ENCODE peak calls at places on chromosomes 13 and 19, in seven cellular contexts. One of them, this sample, is unnamed.

GRCh38 chr13:82688400-82688999 is 1193.8 kb downstream of the SLITRK1 start:
- DNase-seq in fibroblast of mammary gland: peak
- DNase-seq in HCEC 1CT: peak
- DNase-seq in stimulated activated CD8-positive, alpha-beta memory T cell treated with anti-CD3 and anti-CD28 coated beads, Interleukin-2, amount 100 ng/mL, for 1 hour: no peak
- DNase-seq in EH: peak
- DNase-seq in T follicular helper cell: no peak
- DNase-seq in activated T-helper 9 cell treated with anti-CD3 and anti-CD28 coated beads, Interleukin-2, amount 50 U/mL, for 16 hours: no peak
- DNase-seq in this sample: peak

GRCh38 chr19:54952591-54953344 is 5.4 kb upstream of the NLRP7 start:
- DNase-seq in HCEC 1CT: no peak
- DNase-seq in stimulated activated CD8-positive, alpha-beta memory T cell treated with anti-CD3 and anti-CD28 coated beads, Interleukin-2, amount 100 ng/mL, for 1 hour: no peak
- DNase-seq in T follicular helper cell: no peak
- DNase-seq in EH: no peak
- DNase-seq in fibroblast of mammary gland: peak
- DNase-seq in activated T-helper 9 cell treated with anti-CD3 and anti-CD28 coated beads, Interleukin-2, amount 50 U/mL, for 16 hours: no peak
- DNase-seq in this sample: no peak

GRCh38 chr19:14089662-14090508 is 666 bp downstream of the SAMD1 start:
- DNase-seq in activated T-helper 9 cell treated with anti-CD3 and anti-CD28 coated beads, Interleukin-2, amount 50 U/mL, for 16 hours: peak
- DNase-seq in stimulated activated CD8-positive, alpha-beta memory T cell treated with anti-CD3 and anti-CD28 coated beads, Interleukin-2, amount 100 ng/mL, for 1 hour: no peak
- DNase-seq in T follicular helper cell: peak
- DNase-seq in HCEC 1CT: peak
- DNase-seq in fibroblast of mammary gland: peak
- DNase-seq in EH: peak
- DNase-seq in this sample: peak

GRCh38 chr19:51389143-51389542 is 1.2 kb downstream of the C19orf84 start:
- DNase-seq in fibroblast of mammary gland: no peak
- DNase-seq in T follicular helper cell: no peak
- DNase-seq in HCEC 1CT: no peak
- DNase-seq in activated T-helper 9 cell treated with anti-CD3 and anti-CD28 coated beads, Interleukin-2, amount 50 U/mL, for 16 hours: no peak
- DNase-seq in EH: no peak
- DNase-seq in stimulated activated CD8-positive, alpha-beta memory T cell treated with anti-CD3 and anti-CD28 coated beads, Interleukin-2, amount 100 ng/mL, for 1 hour: no peak
- DNase-seq in this sample: no peak

GRCh38 chr13:35818577-35819165 is 312.5 kb downstream of the DCLK1 start:
- DNase-seq in EH: peak
- DNase-seq in T follicular helper cell: no peak
- DNase-seq in HCEC 1CT: peak
- DNase-seq in stimulated activated CD8-positive, alpha-beta memory T cell treated with anti-CD3 and anti-CD28 coated beads, Interleukin-2, amount 100 ng/mL, for 1 hour: no peak
- DNase-seq in fibroblast of mammary gland: peak
- DNase-seq in activated T-helper 9 cell treated with anti-CD3 and anti-CD28 coated beads, Interleukin-2, amount 50 U/mL, for 16 hours: no peak
- DNase-seq in this sample: no peak

GRCh38 chr19:57648336-57649003 is 15.5 kb downstream of the ZNF211 start:
- DNase-seq in stimulated activated CD8-positive, alpha-beta memory T cell treated with anti-CD3 and anti-CD28 coated beads, Interleukin-2, amount 100 ng/mL, for 1 hour: no peak
- DNase-seq in EH: no peak
- DNase-seq in HCEC 1CT: no peak
- DNase-seq in fibroblast of mammary gland: no peak
- DNase-seq in T follicular helper cell: no peak
- DNase-seq in activated T-helper 9 cell treated with anti-CD3 and anti-CD28 coated beads, Interleukin-2, amount 50 U/mL, for 16 hours: no peak
- DNase-seq in this sample: no peak

GRCh38 chr19:35253316-35254286 is 4.8 kb downstream of the LSR start:
- DNase-seq in fibroblast of mammary gland: no peak
- DNase-seq in EH: no peak
- DNase-seq in activated T-helper 9 cell treated with anti-CD3 and anti-CD28 coated beads, Interleukin-2, amount 50 U/mL, for 16 hours: no peak
- DNase-seq in T follicular helper cell: no peak
- DNase-seq in HCEC 1CT: no peak
- DNase-seq in stimulated activated CD8-positive, alpha-beta memory T cell treated with anti-CD3 and anti-CD28 coated beads, Interleukin-2, amount 100 ng/mL, for 1 hour: no peak
- DNase-seq in this sample: no peak

GRCh38 chr19:3608079-3608641 is 1.5 kb upstream of the TBXA2R start:
- DNase-seq in EH: no peak
- DNase-seq in fibroblast of mammary gland: no peak
- DNase-seq in T follicular helper cell: no peak
- DNase-seq in HCEC 1CT: no peak
- DNase-seq in stimulated activated CD8-positive, alpha-beta memory T cell treated with anti-CD3 and anti-CD28 coated beads, Interleukin-2, amount 100 ng/mL, for 1 hour: no peak
- DNase-seq in activated T-helper 9 cell treated with anti-CD3 and anti-CD28 coated beads, Interleukin-2, amount 50 U/mL, for 16 hours: no peak
- DNase-seq in this sample: no peak

GRCh38 chr19:1568320-1569019 is at the start of gene MEX3D:
- DNase-seq in stimulated activated CD8-positive, alpha-beta memory T cell treated with anti-CD3 and anti-CD28 coated beads, Interleukin-2, amount 100 ng/mL, for 1 hour: peak
- DNase-seq in HCEC 1CT: peak
- DNase-seq in EH: peak
- DNase-seq in fibroblast of mammary gland: peak
- DNase-seq in T follicular helper cell: peak
- DNase-seq in activated T-helper 9 cell treated with anti-CD3 and anti-CD28 coated beads, Interleukin-2, amount 50 U/mL, for 16 hours: peak
- DNase-seq in this sample: peak

GRCh38 chr13:50993908-50994307 is 84.3 kb downstream of the RNASEH2B start:
- DNase-seq in activated T-helper 9 cell treated with anti-CD3 and anti-CD28 coated beads, Interleukin-2, amount 50 U/mL, for 16 hours: no peak
- DNase-seq in EH: no peak
- DNase-seq in fibroblast of mammary gland: peak
- DNase-seq in T follicular helper cell: no peak
- DNase-seq in HCEC 1CT: no peak
- DNase-seq in stimulated activated CD8-positive, alpha-beta memory T cell treated with anti-CD3 and anti-CD28 coated beads, Interleukin-2, amount 100 ng/mL, for 1 hour: no peak
- DNase-seq in this sample: peak

GRCh38 chr19:32022044-32022945 is 323.1 kb upstream of the ZNF507 start:
- DNase-seq in fibroblast of mammary gland: no peak
- DNase-seq in EH: no peak
- DNase-seq in activated T-helper 9 cell treated with anti-CD3 and anti-CD28 coated beads, Interleukin-2, amount 50 U/mL, for 16 hours: no peak
- DNase-seq in stimulated activated CD8-positive, alpha-beta memory T cell treated with anti-CD3 and anti-CD28 coated beads, Interleukin-2, amount 100 ng/mL, for 1 hour: no peak
- DNase-seq in T follicular helper cell: no peak
- DNase-seq in HCEC 1CT: no peak
- DNase-seq in this sample: no peak

GRCh38 chr13:65679240-65679639 is 1550.9 kb downstream of the PCDH9 start:
- DNase-seq in EH: peak
- DNase-seq in HCEC 1CT: peak
- DNase-seq in fibroblast of mammary gland: peak
- DNase-seq in stimulated activated CD8-positive, alpha-beta memory T cell treated with anti-CD3 and anti-CD28 coated beads, Interleukin-2, amount 100 ng/mL, for 1 hour: no peak
- DNase-seq in T follicular helper cell: no peak
- DNase-seq in activated T-helper 9 cell treated with anti-CD3 and anti-CD28 coated beads, Interleukin-2, amount 50 U/mL, for 16 hours: no peak
- DNase-seq in this sample: peak

GRCh38 chr13:112688560-112689497 is 1.0 kb upstream of the ATP11A start:
- DNase-seq in HCEC 1CT: no peak
- DNase-seq in EH: peak
- DNase-seq in stimulated activated CD8-positive, alpha-beta memory T cell treated with anti-CD3 and anti-CD28 coated beads, Interleukin-2, amount 100 ng/mL, for 1 hour: no peak
- DNase-seq in activated T-helper 9 cell treated with anti-CD3 and anti-CD28 coated beads, Interleukin-2, amount 50 U/mL, for 16 hours: peak
- DNase-seq in fibroblast of mammary gland: no peak
- DNase-seq in T follicular helper cell: no peak
- DNase-seq in this sample: peak

GRCh38 chr19:58559275-58560006 is 1.0 kb upstream of the UBE2M start:
- DNase-seq in EH: peak
- DNase-seq in activated T-helper 9 cell treated with anti-CD3 and anti-CD28 coated beads, Interleukin-2, amount 50 U/mL, for 16 hours: peak
- DNase-seq in T follicular helper cell: no peak
- DNase-seq in stimulated activated CD8-positive, alpha-beta memory T cell treated with anti-CD3 and anti-CD28 coated beads, Interleukin-2, amount 100 ng/mL, for 1 hour: peak
- DNase-seq in fibroblast of mammary gland: peak
- DNase-seq in HCEC 1CT: peak
- DNase-seq in this sample: peak

GRCh38 chr13:39144391-39144790 is 106.1 kb downstream of the NHLRC3 start:
- DNase-seq in HCEC 1CT: no peak
- DNase-seq in T follicular helper cell: no peak
- DNase-seq in stimulated activated CD8-positive, alpha-beta memory T cell treated with anti-CD3 and anti-CD28 coated beads, Interleukin-2, amount 100 ng/mL, for 1 hour: no peak
- DNase-seq in EH: no peak
- DNase-seq in fibroblast of mammary gland: no peak
- DNase-seq in activated T-helper 9 cell treated with anti-CD3 and anti-CD28 coated beads, Interleukin-2, amount 50 U/mL, for 16 hours: no peak
- DNase-seq in this sample: no peak

GRCh38 chr13:51731759-51732158 is 72.2 kb downstream of the DHRS12 start:
- DNase-seq in fibroblast of mammary gland: peak
- DNase-seq in stimulated activated CD8-positive, alpha-beta memory T cell treated with anti-CD3 and anti-CD28 coated beads, Interleukin-2, amount 100 ng/mL, for 1 hour: no peak
- DNase-seq in activated T-helper 9 cell treated with anti-CD3 and anti-CD28 coated beads, Interleukin-2, amount 50 U/mL, for 16 hours: no peak
- DNase-seq in HCEC 1CT: peak
- DNase-seq in T follicular helper cell: no peak
- DNase-seq in EH: peak
- DNase-seq in this sample: peak

GRCh38 chr13:33480561-33480960 is 195.0 kb upstream of the STARD13 start:
- DNase-seq in HCEC 1CT: no peak
- DNase-seq in activated T-helper 9 cell treated with anti-CD3 and anti-CD28 coated beads, Interleukin-2, amount 50 U/mL, for 16 hours: no peak
- DNase-seq in EH: peak
- DNase-seq in stimulated activated CD8-positive, alpha-beta memory T cell treated with anti-CD3 and anti-CD28 coated beads, Interleukin-2, amount 100 ng/mL, for 1 hour: no peak
- DNase-seq in fibroblast of mammary gland: peak
- DNase-seq in T follicular helper cell: no peak
- DNase-seq in this sample: peak

GRCh38 chr19:2249880-2250764 is 999 bp downstream of the AMH start:
- DNase-seq in T follicular helper cell: no peak
- DNase-seq in EH: no peak
- DNase-seq in fibroblast of mammary gland: no peak
- DNase-seq in HCEC 1CT: no peak
- DNase-seq in activated T-helper 9 cell treated with anti-CD3 and anti-CD28 coated beads, Interleukin-2, amount 50 U/mL, for 16 hours: no peak
- DNase-seq in stimulated activated CD8-positive, alpha-beta memory T cell treated with anti-CD3 and anti-CD28 coated beads, Interleukin-2, amount 100 ng/mL, for 1 hour: no peak
- DNase-seq in this sample: no peak

GRCh38 chr13:21395953-21396352 is 63.1 kb downstream of the ZDHHC20 start:
- DNase-seq in activated T-helper 9 cell treated with anti-CD3 and anti-CD28 coated beads, Interleukin-2, amount 50 U/mL, for 16 hours: no peak
- DNase-seq in fibroblast of mammary gland: no peak
- DNase-seq in T follicular helper cell: peak
- DNase-seq in EH: no peak
- DNase-seq in HCEC 1CT: no peak
- DNase-seq in stimulated activated CD8-positive, alpha-beta memory T cell treated with anti-CD3 and anti-CD28 coated beads, Interleukin-2, amount 100 ng/mL, for 1 hour: no peak
- DNase-seq in this sample: no peak

GRCh38 chr19:27909185-27909840 is 1303.6 kb downstream of the UQCRFS1 start:
- DNase-seq in stimulated activated CD8-positive, alpha-beta memory T cell treated with anti-CD3 and anti-CD28 coated beads, Interleukin-2, amount 100 ng/mL, for 1 hour: no peak
- DNase-seq in T follicular helper cell: no peak
- DNase-seq in fibroblast of mammary gland: no peak
- DNase-seq in EH: no peak
- DNase-seq in activated T-helper 9 cell treated with anti-CD3 and anti-CD28 coated beads, Interleukin-2, amount 50 U/mL, for 16 hours: no peak
- DNase-seq in HCEC 1CT: no peak
- DNase-seq in this sample: no peak

GRCh38 chr19:49533551-49534488 is 6.0 kb downstream of the RCN3 start:
- DNase-seq in EH: peak
- DNase-seq in fibroblast of mammary gland: peak
- DNase-seq in stimulated activated CD8-positive, alpha-beta memory T cell treated with anti-CD3 and anti-CD28 coated beads, Interleukin-2, amount 100 ng/mL, for 1 hour: peak
- DNase-seq in HCEC 1CT: peak
- DNase-seq in T follicular helper cell: peak
- DNase-seq in activated T-helper 9 cell treated with anti-CD3 and anti-CD28 coated beads, Interleukin-2, amount 50 U/mL, for 16 hours: peak
- DNase-seq in this sample: peak

GRCh38 chr19:48481191-48481500 is 12.0 kb downstream of the CYTH2 start:
- DNase-seq in T follicular helper cell: no peak
- DNase-seq in fibroblast of mammary gland: peak
- DNase-seq in EH: peak
- DNase-seq in activated T-helper 9 cell treated with anti-CD3 and anti-CD28 coated beads, Interleukin-2, amount 50 U/mL, for 16 hours: no peak
- DNase-seq in HCEC 1CT: no peak
- DNase-seq in stimulated activated CD8-positive, alpha-beta memory T cell treated with anti-CD3 and anti-CD28 coated beads, Interleukin-2, amount 100 ng/mL, for 1 hour: no peak
- DNase-seq in this sample: no peak

GRCh38 chr13:29993716-29994488 is 143.5 kb upstream of the UBL3 start:
- DNase-seq in stimulated activated CD8-positive, alpha-beta memory T cell treated with anti-CD3 and anti-CD28 coated beads, Interleukin-2, amount 100 ng/mL, for 1 hour: no peak
- DNase-seq in EH: peak
- DNase-seq in fibroblast of mammary gland: peak
- DNase-seq in T follicular helper cell: no peak
- DNase-seq in HCEC 1CT: peak
- DNase-seq in activated T-helper 9 cell treated with anti-CD3 and anti-CD28 coated beads, Interleukin-2, amount 50 U/mL, for 16 hours: no peak
- DNase-seq in this sample: peak

GRCh38 chr13:47226516-47226915 is 329.7 kb upstream of the HTR2A start:
- DNase-seq in fibroblast of mammary gland: peak
- DNase-seq in activated T-helper 9 cell treated with anti-CD3 and anti-CD28 coated beads, Interleukin-2, amount 50 U/mL, for 16 hours: no peak
- DNase-seq in T follicular helper cell: no peak
- DNase-seq in HCEC 1CT: peak
- DNase-seq in EH: peak
- DNase-seq in stimulated activated CD8-positive, alpha-beta memory T cell treated with anti-CD3 and anti-CD28 coated beads, Interleukin-2, amount 100 ng/mL, for 1 hour: no peak
- DNase-seq in this sample: peak

GRCh38 chr13:62687727-62688126 is 1272.1 kb upstream of the PCDH20 start:
- DNase-seq in activated T-helper 9 cell treated with anti-CD3 and anti-CD28 coated beads, Interleukin-2, amount 50 U/mL, for 16 hours: no peak
- DNase-seq in HCEC 1CT: no peak
- DNase-seq in T follicular helper cell: no peak
- DNase-seq in stimulated activated CD8-positive, alpha-beta memory T cell treated with anti-CD3 and anti-CD28 coated beads, Interleukin-2, amount 100 ng/mL, for 1 hour: no peak
- DNase-seq in fibroblast of mammary gland: no peak
- DNase-seq in EH: no peak
- DNase-seq in this sample: no peak

GRCh38 chr13:79522583-79522982 is 41.6 kb downstream of the NDFIP2 start:
- DNase-seq in EH: peak
- DNase-seq in activated T-helper 9 cell treated with anti-CD3 and anti-CD28 coated beads, Interleukin-2, amount 50 U/mL, for 16 hours: no peak
- DNase-seq in HCEC 1CT: peak
- DNase-seq in stimulated activated CD8-positive, alpha-beta memory T cell treated with anti-CD3 and anti-CD28 coated beads, Interleukin-2, amount 100 ng/mL, for 1 hour: no peak
- DNase-seq in T follicular helper cell: no peak
- DNase-seq in fibroblast of mammary gland: peak
- DNase-seq in this sample: no peak

GRCh38 chr13:111423168-111423785 is 102.8 kb downstream of the TEX29 start:
- DNase-seq in fibroblast of mammary gland: no peak
- DNase-seq in EH: no peak
- DNase-seq in activated T-helper 9 cell treated with anti-CD3 and anti-CD28 coated beads, Interleukin-2, amount 50 U/mL, for 16 hours: no peak
- DNase-seq in HCEC 1CT: no peak
- DNase-seq in stimulated activated CD8-positive, alpha-beta memory T cell treated with anti-CD3 and anti-CD28 coated beads, Interleukin-2, amount 100 ng/mL, for 1 hour: no peak
- DNase-seq in T follicular helper cell: no peak
- DNase-seq in this sample: no peak

GRCh38 chr13:36920612-36921185 is 661 bp upstream of the SMAD9 start:
- DNase-seq in HCEC 1CT: no peak
- DNase-seq in T follicular helper cell: no peak
- DNase-seq in activated T-helper 9 cell treated with anti-CD3 and anti-CD28 coated beads, Interleukin-2, amount 50 U/mL, for 16 hours: no peak
- DNase-seq in fibroblast of mammary gland: no peak
- DNase-seq in stimulated activated CD8-positive, alpha-beta memory T cell treated with anti-CD3 and anti-CD28 coated beads, Interleukin-2, amount 100 ng/mL, for 1 hour: no peak
- DNase-seq in EH: peak
- DNase-seq in this sample: peak

GRCh38 chr13:70125693-70126092 is 17.4 kb upstream of the KLHL1 start:
- DNase-seq in HCEC 1CT: no peak
- DNase-seq in activated T-helper 9 cell treated with anti-CD3 and anti-CD28 coated beads, Interleukin-2, amount 50 U/mL, for 16 hours: no peak
- DNase-seq in T follicular helper cell: no peak
- DNase-seq in stimulated activated CD8-positive, alpha-beta memory T cell treated with anti-CD3 and anti-CD28 coated beads, Interleukin-2, amount 100 ng/mL, for 1 hour: no peak
- DNase-seq in EH: no peak
- DNase-seq in fibroblast of mammary gland: no peak
- DNase-seq in this sample: no peak

GRCh38 chr13:64289702-64290101 is 2874.1 kb upstream of the PCDH20 start:
- DNase-seq in fibroblast of mammary gland: no peak
- DNase-seq in activated T-helper 9 cell treated with anti-CD3 and anti-CD28 coated beads, Interleukin-2, amount 50 U/mL, for 16 hours: no peak
- DNase-seq in EH: no peak
- DNase-seq in HCEC 1CT: no peak
- DNase-seq in stimulated activated CD8-positive, alpha-beta memory T cell treated with anti-CD3 and anti-CD28 coated beads, Interleukin-2, amount 100 ng/mL, for 1 hour: no peak
- DNase-seq in T follicular helper cell: no peak
- DNase-seq in this sample: no peak

GRCh38 chr13:72852207-72852606 is 70.3 kb downstream of the PIBF1 start:
- DNase-seq in HCEC 1CT: no peak
- DNase-seq in fibroblast of mammary gland: no peak
- DNase-seq in T follicular helper cell: no peak
- DNase-seq in EH: no peak
- DNase-seq in stimulated activated CD8-positive, alpha-beta memory T cell treated with anti-CD3 and anti-CD28 coated beads, Interleukin-2, amount 100 ng/mL, for 1 hour: no peak
- DNase-seq in activated T-helper 9 cell treated with anti-CD3 and anti-CD28 coated beads, Interleukin-2, amount 50 U/mL, for 16 hours: no peak
- DNase-seq in this sample: no peak

GRCh38 chr19:41933693-41934426 is 5.6 kb upstream of the ERFL start:
- DNase-seq in T follicular helper cell: no peak
- DNase-seq in HCEC 1CT: no peak
- DNase-seq in EH: no peak
- DNase-seq in activated T-helper 9 cell treated with anti-CD3 and anti-CD28 coated beads, Interleukin-2, amount 50 U/mL, for 16 hours: no peak
- DNase-seq in fibroblast of mammary gland: no peak
- DNase-seq in stimulated activated CD8-positive, alpha-beta memory T cell treated with anti-CD3 and anti-CD28 coated beads, Interleukin-2, amount 100 ng/mL, for 1 hour: no peak
- DNase-seq in this sample: no peak

GRCh38 chr13:102376314-102376713 is 25.5 kb downstream of the FGF14 start:
- DNase-seq in HCEC 1CT: no peak
- DNase-seq in stimulated activated CD8-positive, alpha-beta memory T cell treated with anti-CD3 and anti-CD28 coated beads, Interleukin-2, amount 100 ng/mL, for 1 hour: no peak
- DNase-seq in T follicular helper cell: no peak
- DNase-seq in EH: no peak
- DNase-seq in activated T-helper 9 cell treated with anti-CD3 and anti-CD28 coated beads, Interleukin-2, amount 50 U/mL, for 16 hours: no peak
- DNase-seq in fibroblast of mammary gland: no peak
- DNase-seq in this sample: no peak

GRCh38 chr13:103289661-103290060 is 223.4 kb upstream of the SLC10A2 start:
- DNase-seq in HCEC 1CT: no peak
- DNase-seq in stimulated activated CD8-positive, alpha-beta memory T cell treated with anti-CD3 and anti-CD28 coated beads, Interleukin-2, amount 100 ng/mL, for 1 hour: no peak
- DNase-seq in T follicular helper cell: no peak
- DNase-seq in EH: no peak
- DNase-seq in activated T-helper 9 cell treated with anti-CD3 and anti-CD28 coated beads, Interleukin-2, amount 50 U/mL, for 16 hours: no peak
- DNase-seq in fibroblast of mammary gland: no peak
- DNase-seq in this sample: no peak

GRCh38 chr19:17718988-17719711 is at the start of gene MAP1S:
- DNase-seq in HCEC 1CT: peak
- DNase-seq in EH: peak
- DNase-seq in activated T-helper 9 cell treated with anti-CD3 and anti-CD28 coated beads, Interleukin-2, amount 50 U/mL, for 16 hours: peak
- DNase-seq in stimulated activated CD8-positive, alpha-beta memory T cell treated with anti-CD3 and anti-CD28 coated beads, Interleukin-2, amount 100 ng/mL, for 1 hour: peak
- DNase-seq in T follicular helper cell: peak
- DNase-seq in fibroblast of mammary gland: peak
- DNase-seq in this sample: peak

GRCh38 chr19:54430306-54431254 is 15.3 kb downstream of the TTYH1 start:
- DNase-seq in HCEC 1CT: no peak
- DNase-seq in activated T-helper 9 cell treated with anti-CD3 and anti-CD28 coated beads, Interleukin-2, amount 50 U/mL, for 16 hours: peak
- DNase-seq in T follicular helper cell: peak
- DNase-seq in EH: peak
- DNase-seq in fibroblast of mammary gland: no peak
- DNase-seq in stimulated activated CD8-positive, alpha-beta memory T cell treated with anti-CD3 and anti-CD28 coated beads, Interleukin-2, amount 100 ng/mL, for 1 hour: peak
- DNase-seq in this sample: no peak